ENCODE peak calls at places on chromosomes 3 and 15, in seven cellular contexts. F is RWPE2; H is right cardiac atrium; O is psoas muscle; D is right lobe of liver; L is naive thymus-derived CD4-positive, alpha-beta T cell; G is GM12878. X is an unnamed sample. For H3K4me1, the result is how much of the 10 kb centered on the place peaks cover.

GRCh38 chr3:99823723-99824711 is 6.4 kb downstream of the CMSS1 start:
- ATAC-seq in F (no peak), H (no peak), O (peak), D (no peak), L (no peak), G (peak), X (no peak)

GRCh38 chr3:122055215-122055614 is at the start of gene CD86:
- ATAC-seq in F (no peak), H (no peak), O (no peak), D (peak), L (peak), G (peak), X (no peak)

GRCh38 chr3:53238051-53238850 is 17.6 kb downstream of the TKT start:
- ATAC-seq in F (peak), H (peak), O (no peak), D (peak), L (no peak), G (no peak), X (peak)

GRCh38 chr3:11128682-11129632 is 25.3 kb upstream of the HRH1 start:
- ATAC-seq in F (no peak), H (no peak), O (no peak), D (no peak), L (no peak), G (no peak), X (no peak)

GRCh38 chr3:107367353-107367752 is 9.9 kb upstream of the CCDC54 start:
- ATAC-seq in F (peak), H (no peak), O (no peak), D (no peak), L (no peak), G (no peak), X (no peak)

GRCh38 chr3:1082024-1082633 is 10.7 kb upstream of the CNTN6 start:
- ATAC-seq in F (peak), H (no peak), O (peak), D (peak), L (no peak), G (peak), X (no peak)

GRCh38 chr3:16264174-16264707 is 502 bp downstream of the DPH3 start:
- ATAC-seq in F (no peak), H (no peak), O (no peak), D (no peak), L (no peak), G (no peak), X (no peak)

GRCh38 chr15:51866751-51867150 is 37.3 kb downstream of the TMOD3 start:
- ATAC-seq in F (no peak), H (no peak), O (no peak), D (peak), L (no peak), G (no peak), X (no peak)

GRCh38 chr3:65334045-65334665 is 646.4 kb upstream of the ADAMTS9 start:
- ATAC-seq in F (no peak), H (peak), O (no peak), D (peak), L (no peak), G (no peak), X (no peak)

GRCh38 chr3:18657858-18658820 is 233.0 kb upstream of the SATB1 start:
- ATAC-seq in F (no peak), H (no peak), O (no peak), D (no peak), L (peak), G (no peak), X (no peak)

GRCh38 chr3:57893668-57894067 is 114.6 kb upstream of the FLNB start:
- ATAC-seq in F (no peak), H (peak), O (peak), D (no peak), L (no peak), G (no peak), X (no peak)

GRCh38 chr3:174199696-174200095 is 659.4 kb upstream of the NAALADL2 start:
- ATAC-seq in F (no peak), H (no peak), O (no peak), D (no peak), L (no peak), G (no peak), X (no peak)

GRCh38 chr3:135504084-135504685 is 461.3 kb upstream of the PPP2R3A start:
- ATAC-seq in F (no peak), H (no peak), O (no peak), D (no peak), L (no peak), G (no peak), X (no peak)

DNA sequence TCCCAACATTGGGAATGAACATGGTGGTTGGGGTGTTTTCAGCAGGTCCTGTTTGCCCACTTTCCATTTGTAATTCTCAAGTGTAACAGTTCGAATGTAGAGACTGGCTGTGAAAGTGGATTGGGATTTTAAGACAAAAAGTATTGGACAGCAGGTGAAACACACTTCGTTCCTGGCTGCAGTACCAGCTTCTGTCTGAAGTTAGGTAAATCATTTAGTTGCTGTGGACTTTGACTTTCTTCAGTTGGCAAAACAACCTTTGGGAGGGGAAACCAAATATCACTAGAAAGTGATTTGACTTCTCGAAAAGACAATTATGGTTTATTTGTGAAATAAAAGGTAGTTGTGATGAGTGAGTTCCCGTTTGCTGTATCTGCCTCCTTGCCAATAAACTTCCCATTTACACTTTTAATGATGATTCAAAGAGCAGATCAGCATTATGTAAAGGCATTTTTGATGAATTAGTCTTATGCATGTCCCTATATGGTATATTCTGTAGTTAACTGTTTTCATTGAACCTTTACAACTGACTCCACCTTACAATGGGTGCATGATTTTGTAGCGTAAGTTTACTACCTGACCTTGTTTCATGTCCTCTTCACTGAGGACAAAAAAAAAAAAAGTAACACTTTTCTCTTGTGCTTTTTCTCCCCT is 34.0 kb downstream of the FNDC3B start:
- ATAC-seq in F (no peak), H (no peak), O (no peak), D (peak), L (peak), G (no peak), X (no peak)
- H3K4me1 ChIP-seq in F (under half), H (under half), O (half or more), D (half or more), L (under half), G (under half), X (under half)

GRCh38 chr15:28014623-28015200 is 84.4 kb downstream of the OCA2 start:
- ATAC-seq in F (no peak), H (no peak), O (no peak), D (no peak), L (no peak), G (no peak), X (no peak)
- H3K27ac ChIP-seq in F (no peak), H (no peak), O (no peak), D (no peak), L (no peak), G (no peak), X (no peak)

DNA sequence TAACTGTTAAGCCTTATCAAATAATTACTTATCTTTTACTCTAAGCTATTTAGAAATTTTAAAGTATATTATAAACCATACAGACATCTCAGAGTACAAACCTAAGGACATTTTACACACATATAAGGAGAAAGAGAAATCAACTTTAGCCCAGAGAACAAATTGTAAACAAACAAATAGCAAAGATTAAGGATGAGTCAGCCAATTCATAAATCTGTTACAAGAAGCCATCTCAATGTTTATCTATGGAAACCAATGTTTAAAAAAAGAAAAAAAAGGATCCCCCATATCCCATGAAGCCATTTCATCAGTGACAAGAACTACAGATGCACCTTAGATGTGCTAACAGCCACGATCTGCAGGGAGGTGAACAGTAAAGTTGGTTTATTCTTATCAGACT is 437.1 kb downstream of the SHQ1 start:
- ATAC-seq in F (no peak), H (no peak), O (no peak), D (no peak), L (no peak), G (no peak), X (no peak)
- H3K4me1 ChIP-seq in F (under half), H (under half), O (half or more), D (under half), L (under half), G (under half), X (half or more)

DNA sequence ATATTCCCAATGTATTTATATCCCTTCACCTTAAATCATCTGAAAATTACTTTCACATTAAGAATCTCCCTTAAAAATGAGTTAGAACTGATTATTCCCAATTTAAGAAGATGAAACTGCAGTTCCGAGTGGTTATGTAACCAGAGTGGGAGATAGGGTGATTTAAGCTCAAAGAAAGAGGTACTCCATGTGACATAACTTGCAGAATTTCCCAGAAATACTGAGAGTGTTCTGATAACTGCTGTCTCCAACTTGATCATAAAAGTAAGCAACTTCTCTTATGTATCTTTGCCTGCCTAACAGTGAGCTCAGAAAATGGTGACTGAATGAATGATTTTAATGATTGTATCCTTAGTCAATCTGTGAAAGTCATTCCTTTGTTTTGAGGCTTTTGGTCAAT is 32.3 kb downstream of the ARRDC4 start:
- ATAC-seq in F (no peak), H (no peak), O (no peak), D (no peak), L (no peak), G (no peak), X (no peak)
- H3K27ac ChIP-seq in F (no peak), H (no peak), O (peak), D (no peak), L (no peak), G (no peak), X (no peak)

DNA sequence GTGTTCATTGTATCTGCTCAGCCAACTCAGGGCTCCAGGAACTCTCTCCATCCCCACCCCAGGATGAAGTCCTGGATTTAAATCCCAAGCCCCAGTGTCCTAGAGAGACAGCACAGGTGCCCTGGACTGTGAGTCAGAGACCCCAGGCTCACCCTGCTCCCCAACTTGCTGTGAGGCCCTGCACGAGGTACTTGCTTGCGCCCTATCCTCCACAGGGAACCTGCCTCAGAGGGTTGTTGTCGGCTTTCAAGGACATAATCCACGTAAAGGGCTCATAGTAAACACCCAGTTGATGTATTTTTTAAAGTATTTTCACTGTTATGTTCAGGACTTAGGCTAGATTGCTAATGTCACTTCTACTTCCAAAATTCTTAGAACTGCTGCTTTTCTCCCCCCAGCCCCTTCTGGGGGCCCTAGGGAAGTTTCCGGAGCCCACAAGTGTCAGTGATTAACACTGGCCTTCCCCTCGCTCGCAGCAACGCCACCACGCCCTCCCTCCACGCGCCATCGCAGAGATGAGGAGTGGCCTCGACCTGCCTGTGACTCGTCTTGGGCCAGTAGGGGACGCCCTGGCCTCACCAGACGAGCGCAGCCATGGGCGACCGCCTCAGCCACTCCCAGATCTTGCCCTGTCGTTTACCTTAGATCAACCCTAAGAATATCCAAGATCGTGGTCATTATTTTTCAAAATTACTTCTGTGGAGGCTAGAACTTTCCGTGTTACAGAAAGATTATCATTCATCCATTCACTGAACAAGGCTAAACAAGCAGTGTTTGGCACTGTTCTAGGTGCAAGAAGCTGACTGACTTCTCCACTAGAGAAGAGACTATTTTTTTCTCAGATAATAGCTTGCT is 6.0 kb upstream of the SRP14 start:
- ATAC-seq in F (peak), H (peak), O (peak), D (peak), L (peak), G (peak), X (peak)
- H3K4me1 ChIP-seq in F (under half), H (under half), O (under half), D (under half), L (half or more), G (half or more), X (under half)

GRCh38 chr3:46988616-46989015 is 9.2 kb downstream of the NBEAL2 start:
- ATAC-seq in F (no peak), H (no peak), O (no peak), D (no peak), L (no peak), G (no peak), X (no peak)
- H3K27ac ChIP-seq in F (peak), H (no peak), O (no peak), D (no peak), L (no peak), G (peak), X (no peak)

DNA sequence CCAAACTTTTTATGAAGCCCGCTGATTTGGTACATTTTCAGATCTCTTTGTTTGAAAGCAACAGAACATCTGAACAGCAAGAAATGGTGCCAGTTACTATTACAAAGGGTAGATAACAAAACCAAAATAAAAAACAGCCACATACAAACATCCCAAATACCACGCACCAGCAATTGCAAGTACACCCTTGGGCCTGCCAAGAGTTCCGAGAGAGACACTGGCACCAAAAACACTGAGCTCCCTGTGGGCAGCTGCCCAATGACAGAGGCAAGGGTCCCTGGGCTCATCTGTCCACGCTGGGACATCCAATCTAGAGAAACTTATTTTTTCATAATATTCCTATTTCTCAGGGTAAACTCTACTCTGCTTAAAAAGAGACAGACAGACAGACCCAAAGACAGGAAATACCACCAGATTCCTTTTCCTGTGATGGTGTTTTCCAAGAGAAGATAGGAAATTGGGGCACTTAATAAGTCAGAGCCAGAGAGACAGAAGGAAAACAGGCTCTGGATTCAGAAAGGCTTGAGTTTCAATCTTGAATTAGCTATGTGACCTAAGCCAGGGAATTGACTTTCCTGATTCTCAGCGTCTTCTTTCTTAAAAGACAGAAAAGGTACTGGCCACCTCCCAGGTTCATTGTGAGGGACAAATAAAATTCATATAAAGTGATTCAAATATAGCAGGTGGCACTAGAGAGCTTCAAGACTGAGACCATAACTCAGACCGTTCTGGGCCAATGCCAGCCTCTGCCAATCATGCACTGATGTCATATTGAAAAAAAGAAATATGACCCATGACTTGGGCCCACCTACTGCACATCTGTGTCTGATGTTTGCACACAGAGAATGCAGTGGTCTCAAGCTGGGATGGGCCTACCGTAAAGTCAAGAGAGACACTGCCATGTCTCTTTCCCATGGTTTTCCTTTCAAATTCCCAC is 61.3 kb downstream of the FOXP1 start:
- ATAC-seq in F (no peak), H (no peak), O (peak), D (no peak), L (no peak), G (no peak), X (no peak)
- H3K4me1 ChIP-seq in F (under half), H (under half), O (under half), D (under half), L (under half), G (under half), X (under half)